ENCODE peak calls at places on chromosomes 6 and 20, in seven cellular contexts. E is H9, W is mesendoderm, A is H1, H is mesenchymal stem cell, T is IMR-90, X is trophoblast cell. U is an unnamed sample.

GRCh38 chr6:43723737-43724295 is 36.2 kb upstream of the MRPS18A start:
- DNase-seq in E (peak), H (peak), W (peak), X (peak), T (peak), A (peak), U (peak)

GRCh38 chr6:157050537-157051280 is 272.6 kb downstream of the TMEM242 start:
- DNase-seq in X (no peak), A (no peak), E (no peak), H (no peak), W (no peak), T (no peak), U (no peak)

GRCh38 chr20:24504331-24505285 is 35.2 kb downstream of the SYNDIG1 start:
- DNase-seq in E (peak), A (peak), W (no peak), T (no peak), X (no peak), H (no peak), U (no peak)

GRCh38 chr6:169838291-169839028 is 87.0 kb downstream of the ERMARD start:
- DNase-seq in T (no peak), X (no peak), E (no peak), W (no peak), A (peak), H (no peak), U (no peak)

GRCh38 chr20:59007758-59008511 is 881 bp upstream of the CTSZ start:
- DNase-seq in E (no peak), W (no peak), H (no peak), X (peak), A (no peak), T (no peak), U (no peak)

GRCh38 chr6:14713561-14713960 is 532.3 kb upstream of the JARID2 start:
- DNase-seq in X (peak), H (no peak), E (no peak), A (no peak), T (no peak), W (no peak), U (no peak)

GRCh38 chr6:139239137-139239536 is 52.7 kb downstream of the TXLNB start:
- DNase-seq in X (no peak), T (no peak), W (no peak), H (no peak), E (no peak), A (no peak), U (no peak)

GRCh38 chr6:136753624-136754023 is 38.7 kb downstream of the MAP3K5 start:
- DNase-seq in X (no peak), W (no peak), A (no peak), T (no peak), H (no peak), E (no peak), U (no peak)

GRCh38 chr20:22412977-22413868 is 171.1 kb downstream of the FOXA2 start:
- DNase-seq in X (no peak), A (no peak), H (no peak), E (no peak), T (no peak), W (no peak), U (no peak)

GRCh38 chr6:85677243-85677956 is 34.7 kb upstream of the SYNCRIP start:
- DNase-seq in W (no peak), A (no peak), X (no peak), H (peak), E (no peak), T (no peak), U (no peak)

GRCh38 chr6:26389349-26389799 is 6.5 kb downstream of the BTN2A2 start:
- DNase-seq in A (no peak), H (no peak), E (no peak), T (no peak), X (no peak), W (peak), U (no peak)

GRCh38 chr6:19135706-19136105 is 701.5 kb upstream of the ID4 start:
- DNase-seq in A (no peak), H (no peak), W (no peak), X (no peak), E (no peak), T (no peak), U (no peak)

GRCh38 chr6:83758533-83758932 is 49.6 kb upstream of the SNAP91 start:
- DNase-seq in A (no peak), E (no peak), W (no peak), T (no peak), H (no peak), X (no peak), U (no peak)

GRCh38 chr20:19712737-19713260 is 45.3 kb upstream of the RIN2 start:
- DNase-seq in X (no peak), W (no peak), H (no peak), E (no peak), A (no peak), T (peak), U (no peak)

GRCh38 chr6:75286955-75287354 is 2.4 kb upstream of the TMEM30A start:
- DNase-seq in E (no peak), X (no peak), H (no peak), W (no peak), A (no peak), T (no peak), U (no peak)

GRCh38 chr6:29005183-29005885 is at the start of gene ZNF311:
- DNase-seq in X (peak), A (no peak), T (peak), W (peak), E (no peak), H (peak), U (no peak)

GRCh38 chr20:25507385-25508082 is 77.8 kb downstream of the NINL start:
- DNase-seq in X (no peak), W (no peak), H (no peak), T (no peak), A (no peak), E (no peak), U (no peak)
- H4K8ac ChIP-seq in X (no peak), W (no peak), H (no peak), T (peak), A (no peak), E (no peak), U (no peak)

DNA sequence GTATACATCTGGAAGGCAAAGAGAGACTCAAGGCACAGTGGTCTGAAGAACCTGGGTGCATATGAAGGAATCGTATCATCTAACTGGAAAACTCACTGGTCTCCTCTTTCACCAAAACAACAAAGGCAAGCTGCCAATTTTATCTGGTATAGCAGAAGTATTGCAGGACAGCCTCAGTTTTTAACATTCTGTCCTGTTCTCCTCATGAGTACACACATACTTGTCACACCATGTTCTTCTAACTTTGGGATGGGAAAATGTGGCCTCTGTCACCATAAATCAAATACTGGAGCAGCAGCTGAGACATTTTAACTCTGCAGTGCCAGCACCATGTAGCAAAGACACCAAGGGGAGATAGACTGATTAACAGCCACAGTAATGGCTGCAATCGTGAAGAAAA is 199.1 kb upstream of the CNR1 start:
- DNase-seq in T (no peak), A (no peak), H (no peak), X (no peak), E (no peak), W (no peak), U (no peak)
- H2AK5ac ChIP-seq in T (no peak), A (no peak), H (no peak), X (no peak), E (no peak), W (no peak), U (no peak)

GRCh38 chr20:56926501-56926900 is 297.4 kb downstream of the TFAP2C start:
- DNase-seq in X (no peak), T (no peak), W (no peak), H (no peak), E (no peak), A (no peak), U (no peak)
- H4K8ac ChIP-seq in X (no peak), T (no peak), W (no peak), H (no peak), E (no peak), A (no peak), U (no peak)

GRCh38 chr6:150783818-150784217 is 81.7 kb upstream of the MTHFD1L start:
- DNase-seq in W (no peak), X (no peak), T (peak), E (no peak), H (no peak), A (no peak), U (no peak)

GRCh38 chr6:150787429-150787828 is 78.1 kb upstream of the MTHFD1L start:
- DNase-seq in A (no peak), X (no peak), E (no peak), W (no peak), H (no peak), T (no peak), U (no peak)

DNA sequence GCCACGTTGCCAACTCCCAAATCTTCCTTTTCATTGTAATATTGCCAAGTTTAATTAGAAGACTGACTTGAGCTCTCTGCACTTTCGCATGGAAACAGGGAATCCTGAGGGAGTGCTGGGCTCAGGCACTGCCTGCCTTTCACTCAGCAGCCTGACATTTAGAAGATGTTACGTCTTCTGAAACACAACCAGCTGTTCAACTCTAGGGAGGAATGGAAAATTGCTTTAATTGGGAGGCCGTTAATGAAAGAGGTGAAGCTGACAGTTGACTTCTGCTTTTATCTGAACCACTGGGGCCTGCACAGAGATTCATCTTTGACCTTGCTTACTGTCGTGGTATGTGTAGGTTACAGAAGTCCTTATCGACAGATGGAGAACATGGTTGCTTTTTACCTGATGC is 77.4 kb upstream of the MTHFD1L start:
- DNase-seq in W (no peak), H (no peak), A (no peak), X (no peak), E (no peak), T (no peak), U (no peak)
- H2AK5ac ChIP-seq in W (no peak), H (no peak), A (no peak), X (no peak), E (no peak), T (no peak), U (no peak)

DNA sequence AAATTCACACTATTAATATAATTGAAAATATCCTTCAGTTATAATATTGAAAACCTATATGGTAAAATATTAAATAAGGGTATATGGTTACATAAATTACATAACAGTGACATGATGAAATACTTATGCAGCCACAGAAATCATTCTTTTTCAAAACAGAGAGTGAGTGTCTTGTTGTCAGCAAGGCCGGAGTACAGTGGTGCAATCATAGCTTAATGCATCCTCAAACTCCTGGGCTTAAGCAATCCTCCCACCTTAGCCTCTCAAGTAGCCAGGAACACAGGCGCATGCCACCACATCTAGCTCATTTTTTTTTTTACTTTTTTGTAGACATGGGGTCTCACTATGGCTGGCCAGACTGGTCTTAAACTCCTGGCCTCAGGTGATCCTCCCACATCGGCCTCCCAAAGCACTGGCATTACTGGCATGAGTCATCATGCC is 40.4 kb downstream of the FAM8A1 start:
- DNase-seq in E (no peak), H (peak), X (peak), T (peak), W (no peak), A (no peak), U (no peak)
- H4K8ac ChIP-seq in E (no peak), H (no peak), X (no peak), T (no peak), W (no peak), A (no peak), U (no peak)

GRCh38 chr6:155647354-155647753 is 191.7 kb upstream of the NOX3 start:
- DNase-seq in E (no peak), A (no peak), H (no peak), T (peak), X (no peak), W (no peak), U (no peak)

GRCh38 chr6:155645328-155645727 is 189.7 kb upstream of the NOX3 start:
- DNase-seq in A (no peak), W (no peak), X (no peak), H (peak), T (peak), E (no peak), U (no peak)

GRCh38 chr6:155648301-155648700 is 192.7 kb upstream of the NOX3 start:
- DNase-seq in E (no peak), W (no peak), A (no peak), H (no peak), X (no peak), T (no peak), U (no peak)

GRCh38 chr6:155641603-155642002 is 186.0 kb upstream of the NOX3 start:
- DNase-seq in A (no peak), H (no peak), X (no peak), T (no peak), E (no peak), W (no peak), U (no peak)

DNA sequence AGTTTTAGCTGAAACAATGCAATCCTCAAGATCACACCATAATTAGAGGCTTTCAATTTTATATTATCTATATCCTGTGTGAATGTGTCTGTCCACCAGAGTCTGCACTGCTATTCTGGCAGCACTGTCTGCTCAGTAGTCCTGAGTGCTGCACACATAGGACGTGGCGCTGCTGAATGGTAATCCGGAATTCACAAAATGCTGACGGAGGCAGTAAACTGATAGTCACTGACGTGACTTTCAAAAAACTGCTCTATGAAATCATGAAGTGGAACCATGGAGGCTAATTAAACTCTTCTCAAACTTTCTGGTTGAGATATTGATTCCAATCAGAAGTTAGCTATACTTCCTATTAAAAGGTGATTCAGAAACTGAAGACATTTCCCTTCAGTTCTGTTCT is 190.8 kb upstream of the NOX3 start:
- DNase-seq in X (no peak), A (no peak), H (peak), E (no peak), W (no peak), T (peak), U (no peak)
- H2AK5ac ChIP-seq in X (no peak), A (no peak), H (no peak), E (no peak), W (no peak), T (no peak), U (no peak)

DNA sequence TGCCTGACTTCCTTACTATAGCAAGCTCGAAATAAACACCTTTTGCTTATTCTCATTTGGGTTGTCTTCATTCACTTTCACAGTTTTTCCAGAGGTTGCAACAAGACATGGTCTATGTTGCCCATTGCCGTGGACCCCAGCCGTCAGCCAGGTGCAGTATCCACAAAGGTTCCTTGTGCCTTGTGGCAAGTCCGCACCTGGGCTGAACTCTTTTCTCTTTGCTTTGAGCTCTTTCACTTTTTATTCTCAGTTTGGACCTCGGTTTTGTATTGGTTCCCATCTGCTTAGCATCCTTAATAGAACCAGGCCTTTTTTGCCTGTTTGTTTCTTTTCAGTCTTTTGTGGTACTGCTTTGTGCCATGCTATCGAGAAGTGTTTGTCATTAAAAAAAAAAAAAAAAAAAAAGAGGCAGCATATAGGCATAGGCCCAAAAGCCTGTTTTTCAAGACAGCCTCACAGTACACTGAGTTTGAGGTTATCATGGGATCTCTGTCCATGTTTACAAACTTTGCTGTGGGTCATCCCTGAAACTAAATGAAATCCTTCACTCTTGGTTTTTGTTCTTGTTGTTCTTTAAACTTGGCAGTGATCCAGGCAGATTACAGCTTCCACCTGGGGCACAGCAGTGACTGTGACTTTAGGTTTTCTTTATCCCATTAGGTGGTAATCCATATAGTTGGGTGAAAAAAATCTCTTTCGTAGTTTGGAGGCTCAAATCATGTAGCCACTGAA is 33.3 kb downstream of the GSTA3 start:
- DNase-seq in A (no peak), E (no peak), H (peak), W (no peak), X (no peak), T (peak), U (no peak)
- H4K8ac ChIP-seq in A (no peak), E (no peak), H (no peak), W (no peak), X (no peak), T (peak), U (no peak)

GRCh38 chr20:6663104-6663503 is 104.4 kb upstream of the BMP2 start:
- DNase-seq in A (no peak), H (peak), W (peak), E (no peak), X (no peak), T (no peak), U (no peak)
- H2AK5ac ChIP-seq in A (no peak), H (no peak), W (no peak), E (no peak), X (no peak), T (no peak), U (no peak)

GRCh38 chr20:56909918-56910714 is 281.0 kb downstream of the TFAP2C start:
- DNase-seq in W (no peak), H (no peak), T (no peak), E (no peak), X (no peak), A (no peak), U (no peak)

GRCh38 chr20:56916345-56916622 is 287.2 kb downstream of the TFAP2C start:
- DNase-seq in E (no peak), W (no peak), A (no peak), H (no peak), X (no peak), T (no peak), U (no peak)

GRCh38 chr20:56914532-56914931 is 285.4 kb downstream of the TFAP2C start:
- DNase-seq in T (no peak), X (no peak), W (no peak), A (no peak), H (no peak), E (no peak), U (no peak)

DNA sequence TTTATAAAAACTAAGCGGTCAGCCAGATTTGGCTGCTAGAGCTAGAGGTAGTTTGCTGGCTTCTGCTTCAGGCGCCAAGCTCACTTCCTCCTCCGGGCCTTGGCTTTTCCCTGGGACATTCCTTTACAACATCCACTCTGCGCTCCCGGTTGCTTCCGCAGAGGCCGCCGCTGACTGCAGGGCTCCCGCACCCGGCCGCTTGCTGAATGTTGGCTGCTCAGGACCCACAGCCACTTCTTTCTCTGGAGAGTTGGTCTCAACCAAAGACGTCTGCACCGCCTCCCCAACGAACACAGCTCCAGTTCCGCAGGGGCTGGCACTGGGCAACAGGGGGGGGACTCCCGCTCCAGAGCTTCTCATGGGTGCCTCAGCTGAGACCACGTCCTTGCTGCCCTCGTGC is 282.8 kb downstream of the TFAP2C start:
- DNase-seq in X (no peak), A (no peak), W (no peak), H (no peak), T (no peak), E (peak), U (no peak)
- H4K8ac ChIP-seq in X (no peak), A (peak), W (no peak), H (no peak), T (no peak), E (no peak), U (no peak)

U was measured in neuronal stem cell.